ENCODE peak calls at places on chromosomes 4 and X, in ten cellular contexts. Y is left lung, W is fibroblast of mammary gland, M is H1, Z is mammary epithelial cell, I is nephron progenitor cell, F is PC-3, X is transverse colon, V is lower leg skin, D is lung. A is an unnamed sample.

GRCh38 chrX:9438950-9439494 is 25.8 kb upstream of the TBL1X start:
- DNase-seq in W (no peak), F (no peak), I (no peak), Z (no peak), D (no peak), V (no peak), X (no peak), M (no peak), Y (no peak), A (no peak)

GRCh38 chrX:14948701-14949100 is 75.5 kb downstream of the MOSPD2 start:
- DNase-seq in V (no peak), X (no peak), Z (peak), Y (no peak), I (no peak), F (peak), D (no peak), W (no peak), M (no peak), A (no peak)

GRCh38 chr4:72767903-72768817 is 199.1 kb upstream of the ADAMTS3 start:
- DNase-seq in Z (peak), W (peak), D (no peak), X (no peak), M (no peak), Y (no peak), V (no peak), F (peak), I (no peak), A (no peak)

GRCh38 chr4:4781936-4782754 is 77.3 kb upstream of the MSX1 start:
- DNase-seq in F (no peak), I (no peak), Z (no peak), D (no peak), W (peak), Y (no peak), V (no peak), M (no peak), X (no peak), A (no peak)

GRCh38 chr4:65046496-65047101 is 623.7 kb downstream of the EPHA5 start:
- DNase-seq in F (peak), M (no peak), D (no peak), V (peak), X (no peak), I (no peak), Z (peak), W (peak), Y (no peak), A (no peak)

GRCh38 chrX:47936224-47936939 is 67.4 kb downstream of the ZNF182 start:
- DNase-seq in Y (no peak), X (no peak), F (no peak), Z (no peak), D (no peak), W (no peak), M (no peak), V (no peak), I (no peak), A (no peak)

GRCh38 chr4:108762559-108763225 is at the start of gene ETNPPL:
- DNase-seq in W (no peak), F (peak), Z (peak), Y (peak), X (no peak), I (peak), D (no peak), V (no peak), M (peak), A (peak)

GRCh38 chrX:99522450-99522849 is 887.6 kb downstream of the PCDH19 start:
- DNase-seq in F (no peak), V (no peak), D (no peak), W (no peak), Z (no peak), Y (no peak), M (no peak), I (no peak), X (no peak), A (no peak)

GRCh38 chr4:67680568-67681222 is 20.3 kb downstream of the UBA6 start:
- DNase-seq in F (peak), V (no peak), M (no peak), X (no peak), W (peak), Z (peak), I (no peak), Y (no peak), D (no peak), A (no peak)

GRCh38 chr4:174999407-174999806 is 81.2 kb downstream of the ADAM29 start:
- DNase-seq in M (no peak), V (no peak), W (peak), X (no peak), Z (peak), Y (no peak), I (no peak), D (no peak), F (peak), A (no peak)

GRCh38 chr4:139171878-139172691 is 4.9 kb downstream of the ELF2 start:
- DNase-seq in F (peak), X (no peak), W (peak), D (no peak), Z (peak), Y (no peak), I (no peak), V (no peak), M (no peak), A (no peak)

GRCh38 chr4:184402239-184402638 is 72.1 kb downstream of the IRF2 start:
- DNase-seq in M (peak), W (no peak), X (no peak), F (no peak), I (peak), Y (no peak), Z (no peak), D (no peak), V (no peak), A (no peak)

GRCh38 chr4:120293341-120293740 is 226.7 kb upstream of the MAD2L1 start:
- DNase-seq in Y (no peak), X (no peak), I (no peak), F (no peak), M (no peak), V (no peak), W (peak), Z (no peak), D (no peak), A (no peak)

GRCh38 chrX:49103637-49104036 is 19.9 kb downstream of the GPKOW start:
- DNase-seq in F (no peak), W (no peak), I (no peak), V (no peak), Y (no peak), Z (no peak), M (no peak), D (no peak), X (no peak), A (no peak)

GRCh38 chr4:155960522-155960921 is 6.9 kb upstream of the CTSO start:
- DNase-seq in D (no peak), I (no peak), Y (no peak), F (peak), V (peak), Z (peak), X (no peak), W (peak), M (no peak), A (no peak)

GRCh38 chr4:85092536-85092935 is 126.0 kb upstream of the WDFY3 start:
- DNase-seq in I (no peak), D (no peak), X (no peak), M (no peak), V (no peak), F (no peak), Y (no peak), Z (no peak), W (no peak), A (no peak)

GRCh38 chr4:168273838-168274237 is 44.7 kb downstream of the DDX60 start:
- DNase-seq in I (no peak), V (no peak), F (peak), X (no peak), M (no peak), Z (peak), D (no peak), Y (no peak), W (no peak), A (no peak)

GRCh38 chrX:118637997-118638396 is 89.4 kb upstream of the IL13RA1 start:
- DNase-seq in F (peak), W (no peak), X (no peak), Z (no peak), V (no peak), M (no peak), I (no peak), Y (no peak), D (no peak), A (no peak)

GRCh38 chr4:36004231-36004851 is 240.0 kb downstream of the ARAP2 start:
- DNase-seq in W (no peak), V (no peak), Z (no peak), Y (no peak), X (no peak), D (no peak), F (peak), M (no peak), I (no peak), A (no peak)

GRCh38 chr4:84578540-84579409 is 4.2 kb upstream of the CDS1 start:
- DNase-seq in Y (no peak), F (peak), I (peak), W (peak), Z (peak), X (peak), M (no peak), D (no peak), V (no peak), A (no peak)

GRCh38 chrX:25005034-25005381 is 10.8 kb downstream of the ARX start:
- DNase-seq in M (no peak), Z (no peak), D (no peak), W (no peak), F (no peak), X (no peak), I (no peak), Y (no peak), V (no peak), A (no peak)

GRCh38 chr4:8916914-8917305 is 45.3 kb upstream of the HMX1 start:
- DNase-seq in V (no peak), I (no peak), X (no peak), Y (no peak), W (no peak), F (no peak), M (no peak), D (no peak), Z (no peak), A (no peak)

GRCh38 chr4:168848112-168848511 is 161.9 kb downstream of the CBR4 start:
- DNase-seq in Y (no peak), M (no peak), V (no peak), Z (peak), F (no peak), D (no peak), I (no peak), X (no peak), W (peak), A (no peak)

GRCh38 chr4:87017580-87018061 is 82.8 kb downstream of the AFF1 start:
- DNase-seq in W (peak), Z (no peak), F (no peak), I (no peak), M (no peak), Y (no peak), X (no peak), V (no peak), D (no peak), A (no peak)

GRCh38 chrX:154002215-154002719 is 17.4 kb downstream of the IRAK1 start:
- DNase-seq in Z (no peak), D (no peak), M (no peak), I (no peak), V (no peak), F (peak), W (peak), Y (no peak), X (peak), A (no peak)

GRCh38 chr4:176123710-176124407 is 58.2 kb downstream of the WDR17 start:
- DNase-seq in W (peak), D (no peak), Z (peak), I (peak), M (no peak), Y (no peak), V (no peak), X (peak), F (peak), A (no peak)

GRCh38 chrX:46376246-46376885 is 168.9 kb downstream of the ZNF674 start:
- DNase-seq in Y (no peak), V (peak), W (peak), M (no peak), F (peak), X (peak), Z (peak), D (no peak), I (peak), A (no peak)

GRCh38 chr4:14180166-14180565 is 552.6 kb upstream of the BOD1L1 start:
- DNase-seq in F (no peak), D (no peak), Z (no peak), M (no peak), I (no peak), X (no peak), W (no peak), Y (no peak), V (no peak), A (no peak)

GRCh38 chrX:46941341-46941740 is 29.1 kb downstream of the JADE3 start:
- DNase-seq in Z (no peak), I (no peak), M (no peak), F (no peak), Y (no peak), X (no peak), D (no peak), V (no peak), W (no peak), A (no peak)

GRCh38 chrX:48703642-48704481 is 7.3 kb downstream of the SUV39H1 start:
- DNase-seq in X (no peak), F (peak), W (peak), V (no peak), I (no peak), Y (no peak), Z (peak), D (no peak), M (no peak), A (no peak)

GRCh38 chr4:14023036-14023435 is 395.5 kb upstream of the BOD1L1 start:
- DNase-seq in Z (no peak), I (no peak), Y (no peak), X (no peak), D (no peak), M (no peak), W (peak), F (peak), V (no peak), A (no peak)

GRCh38 chrX:153307546-153308175 is 13.9 kb downstream of the PNMA6F start:
- DNase-seq in V (no peak), W (no peak), Y (no peak), F (no peak), D (no peak), Z (no peak), X (no peak), M (no peak), I (no peak), A (no peak)

GRCh38 chrX:15564981-15565579 is 35.7 kb downstream of the ACE2 start:
- DNase-seq in I (peak), M (peak), Z (peak), Y (peak), V (peak), D (peak), F (peak), W (peak), X (peak), A (peak)

GRCh38 chr4:181594188-181594587 is 649.0 kb upstream of the TENM3 start:
- DNase-seq in I (no peak), D (no peak), V (no peak), F (no peak), Z (no peak), X (no peak), M (no peak), W (no peak), Y (no peak), A (no peak)

GRCh38 chr4:92387459-92388069 is 83.8 kb downstream of the GRID2 start:
- DNase-seq in V (no peak), F (peak), M (no peak), Z (peak), W (peak), Y (no peak), I (peak), D (no peak), X (no peak), A (peak)

GRCh38 chr4:10045481-10045880 is 24.2 kb upstream of the SLC2A9 start:
- DNase-seq in V (no peak), Y (no peak), M (no peak), X (no peak), Z (peak), W (peak), D (no peak), I (no peak), F (peak), A (no peak)

GRCh38 chr4:182453830-182454229 is 210.6 kb downstream of the TENM3 start:
- DNase-seq in W (no peak), Y (no peak), I (no peak), F (no peak), M (no peak), V (no peak), Z (no peak), D (no peak), X (no peak), A (no peak)

DNA sequence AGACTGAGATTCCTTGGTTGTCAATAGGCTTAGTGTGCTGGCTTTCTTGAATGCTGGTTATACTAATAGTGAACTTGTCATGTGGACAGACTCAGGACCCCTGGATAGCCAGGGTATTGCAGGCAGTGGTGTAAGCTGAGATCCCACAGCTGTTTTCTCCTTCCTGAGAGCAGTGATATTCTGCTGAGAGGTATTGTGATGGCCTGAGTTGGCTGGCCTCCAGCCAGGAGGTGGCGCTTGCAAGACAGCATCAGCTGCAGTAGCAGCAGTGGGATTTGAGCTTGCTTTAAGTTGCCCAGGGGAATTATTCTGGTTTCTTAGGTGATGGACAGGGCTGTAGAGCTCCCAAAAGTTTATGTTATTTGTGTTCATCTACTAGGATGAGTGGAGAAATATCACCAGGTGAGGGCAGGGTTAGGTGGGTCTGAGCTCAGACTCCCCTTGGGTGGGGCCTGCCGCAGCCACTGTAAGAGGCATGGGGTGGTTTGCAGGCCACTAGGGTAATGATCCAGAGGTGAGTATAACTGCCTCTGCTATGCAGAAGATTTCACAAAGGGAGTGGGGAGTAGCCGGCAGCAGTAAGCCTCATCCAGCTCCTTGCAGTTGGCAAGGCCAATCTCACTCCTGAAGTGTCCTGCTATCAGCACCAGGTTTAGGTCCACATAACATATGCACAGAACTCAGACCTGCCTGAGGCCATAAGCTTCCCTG is 66.2 kb downstream of the IL15 start:
- DNase-seq in D (no peak), I (no peak), W (no peak), V (no peak), Z (no peak), F (peak), X (no peak), Y (no peak), M (no peak), A (no peak)
- TF ChIP-seq CTCF in D (no peak), I (no peak), W (no peak), V (no peak), Z (no peak), F (peak), X (no peak), Y (no peak), M (peak), A (peak)

GRCh38 chr4:111631157-111631999 is 513.9 kb upstream of the FAM241A start:
- DNase-seq in D (no peak), Y (no peak), X (no peak), M (no peak), I (no peak), Z (no peak), F (peak), V (peak), W (peak), A (no peak)
- TF ChIP-seq CTCF in D (no peak), Y (peak), X (peak), M (no peak), I (peak), Z (peak), F (peak), V (no peak), W (peak), A (peak)

DNA sequence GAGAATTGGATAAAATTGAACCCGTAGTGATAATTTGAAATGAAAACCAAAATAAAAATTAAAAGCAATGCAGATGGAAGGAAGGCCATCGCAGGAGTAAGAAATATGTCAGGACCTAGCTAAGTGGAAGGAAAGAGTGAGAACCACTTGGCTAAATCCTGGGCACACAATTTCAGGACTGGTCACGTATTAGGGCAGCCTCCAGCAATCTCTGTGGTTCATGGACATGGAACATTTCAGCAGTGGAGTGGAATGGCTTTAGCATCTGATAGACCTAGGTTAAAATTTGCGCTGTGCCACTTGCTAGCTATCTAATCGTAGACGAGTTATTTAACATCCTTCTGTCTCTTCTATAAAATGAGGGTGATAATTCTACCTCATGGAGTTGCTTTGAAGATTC is 71.1 kb downstream of the DCK start:
- DNase-seq in V (no peak), W (no peak), F (no peak), Y (no peak), M (no peak), I (no peak), D (no peak), X (no peak), Z (no peak), A (no peak)
- TF ChIP-seq CTCF in V (no peak), W (no peak), F (no peak), Y (no peak), M (no peak), I (no peak), D (no peak), X (no peak), Z (no peak), A (no peak)

GRCh38 chrX:70262952-70263567 is 3.1 kb upstream of the P2RY4 start:
- DNase-seq in X (peak), I (peak), D (no peak), F (peak), Z (peak), Y (peak), V (peak), M (peak), W (peak), A (peak)
- TF ChIP-seq CTCF in X (peak), I (peak), D (no peak), F (peak), Z (peak), Y (peak), V (no peak), M (peak), W (peak), A (peak)

GRCh38 chrX:17741123-17741511 is 3.8 kb downstream of the SCML1 start:
- DNase-seq in W (no peak), Z (no peak), V (no peak), I (peak), Y (no peak), D (no peak), M (no peak), X (peak), F (no peak), A (no peak)

GRCh38 chrX:17743913-17744312 is 6.6 kb downstream of the SCML1 start:
- DNase-seq in I (no peak), D (no peak), M (no peak), X (no peak), F (peak), V (no peak), Z (peak), W (no peak), Y (no peak), A (no peak)

GRCh38 chrX:17748684-17749083 is 11.4 kb downstream of the SCML1 start:
- DNase-seq in V (no peak), I (no peak), Y (no peak), D (no peak), F (no peak), X (no peak), Z (no peak), W (no peak), M (no peak), A (no peak)

GRCh38 chrX:17747692-17748091 is 10.4 kb downstream of the SCML1 start:
- DNase-seq in M (no peak), Z (no peak), D (no peak), F (no peak), Y (no peak), X (no peak), V (no peak), I (no peak), W (no peak), A (no peak)

GRCh38 chrX:17744896-17745523 is 7.7 kb downstream of the SCML1 start:
- DNase-seq in Z (no peak), Y (no peak), W (peak), I (no peak), X (no peak), M (no peak), D (no peak), V (no peak), F (peak), A (no peak)
- TF ChIP-seq CTCF in Z (peak), Y (peak), W (peak), I (peak), X (peak), M (no peak), D (no peak), V (no peak), F (peak), A (peak)

DNA sequence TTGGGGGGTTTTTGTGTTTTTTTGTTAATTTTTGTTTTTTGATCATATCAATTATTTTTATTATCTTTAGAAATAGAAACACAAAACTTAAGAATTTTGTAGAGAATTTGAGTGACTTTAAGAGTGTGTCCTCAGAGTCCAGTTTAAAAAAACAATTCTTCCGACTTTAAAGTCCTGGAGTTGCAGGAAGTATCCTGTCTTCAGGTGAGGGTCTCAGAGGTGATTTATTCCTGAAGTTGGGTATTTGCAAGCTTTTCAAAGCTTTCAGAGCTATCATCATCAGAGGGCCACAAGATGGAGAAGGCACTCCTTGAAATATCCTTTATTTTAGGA is 23.0 kb downstream of the TLR10 start:
- DNase-seq in D (no peak), Z (no peak), X (no peak), M (no peak), Y (no peak), V (no peak), W (no peak), I (no peak), F (no peak), A (no peak)
- TF ChIP-seq CTCF in D (no peak), Z (no peak), X (no peak), M (no peak), Y (no peak), V (no peak), W (no peak), I (no peak), F (peak), A (no peak)